ENCODE peak calls at places on chromosomes 13 and 19, in seven cellular contexts. C is AG04450, A is skeletal muscle cell, L is IMR-90, G is NCI-H345, H is ELR, F is mucosa of descending colon. Y is an unnamed sample.

GRCh38 chr13:33284016-33284415 is 1.5 kb downstream of the STARD13 start:
- DNase-seq in C (no peak), A (no peak), L (peak), G (no peak), H (peak), F (no peak), Y (no peak)

GRCh38 chr13:99628442-99628841 is 127.2 kb downstream of the TM9SF2 start:
- DNase-seq in C (no peak), A (no peak), L (no peak), G (no peak), H (no peak), F (no peak), Y (no peak)

GRCh38 chr13:113813749-113814434 is 50.0 kb downstream of the GAS6 start:
- DNase-seq in C (no peak), A (no peak), L (no peak), G (no peak), H (no peak), F (no peak), Y (no peak)

GRCh38 chr13:89695343-89696257 is 1651.9 kb upstream of the MIR17HG start:
- DNase-seq in C (peak), A (no peak), L (peak), G (peak), H (peak), F (no peak), Y (no peak)

GRCh38 chr19:56108447-56109195 is 12.5 kb downstream of the ZNF787 start:
- DNase-seq in C (no peak), A (peak), L (peak), G (no peak), H (no peak), F (no peak), Y (no peak)

GRCh38 chr13:50940509-50940908 is 30.9 kb downstream of the RNASEH2B start:
- DNase-seq in C (no peak), A (no peak), L (no peak), G (no peak), H (no peak), F (no peak), Y (no peak)

GRCh38 chr13:67462098-67462497 is 232.0 kb upstream of the PCDH9 start:
- DNase-seq in C (no peak), A (no peak), L (no peak), G (no peak), H (no peak), F (no peak), Y (no peak)

GRCh38 chr19:10915511-10916091 is 12.8 kb downstream of the YIPF2 start:
- DNase-seq in C (peak), A (peak), L (peak), G (no peak), H (peak), F (no peak), Y (peak)

GRCh38 chr13:114298866-114299265 is 15.4 kb upstream of the CHAMP1 start:
- DNase-seq in C (no peak), A (peak), L (no peak), G (no peak), H (no peak), F (no peak), Y (no peak)

GRCh38 chr19:3027981-3028304 is 1.1 kb downstream of the TLE2 start:
- DNase-seq in C (no peak), A (no peak), L (no peak), G (no peak), H (no peak), F (no peak), Y (no peak)

GRCh38 chr13:113726961-113727411 is 32.0 kb upstream of the TMEM255B start:
- DNase-seq in C (no peak), A (no peak), L (peak), G (no peak), H (peak), F (peak), Y (no peak)

GRCh38 chr13:32246468-32246867 is 68.7 kb downstream of the ZAR1L start:
- DNase-seq in C (no peak), A (peak), L (peak), G (peak), H (peak), F (no peak), Y (no peak)